ENCODE peak calls at places on chromosomes 3 and 15, in four cellular contexts. A is HL-60, X is K562, T is GM12878. S is an unnamed sample.

GRCh38 chr3:124442463-124442862 is 287.8 kb upstream of the UMPS start:
- DNase-seq in A (no peak), X (no peak), T (no peak), S (no peak)

GRCh38 chr15:25600751-25601150 is 161.9 kb upstream of the UBE3A start:
- DNase-seq in A (no peak), X (no peak), T (no peak), S (no peak)

GRCh38 chr3:38964646-38965045 is 87.1 kb downstream of the SCN11A start:
- DNase-seq in A (no peak), X (no peak), T (no peak), S (no peak)

GRCh38 chr15:52651868-52652267 is 27.3 kb downstream of the ATOSA start:
- DNase-seq in A (no peak), X (peak; percentile 56), T (no peak), S (no peak)

GRCh38 chr15:88465633-88466219 is 1.5 kb downstream of the MRPL46 start:
- DNase-seq in A (peak; percentile 57), X (no peak), T (no peak), S (no peak)

GRCh38 chr3:196740476-196741400 is 1.1 kb downstream of the PAK2 start:
- DNase-seq in A (no peak), X (no peak), T (no peak), S (no peak)

GRCh38 chr3:31041161-31041978 is 146.9 kb upstream of the GADL1 start:
- DNase-seq in A (no peak), X (no peak), T (no peak), S (no peak)

GRCh38 chr3:49476563-49476962 is 6.5 kb downstream of the DAG1 start:
- DNase-seq in A (peak; percentile 16), X (no peak), T (peak; percentile 65), S (no peak)

GRCh38 chr3:126482503-126483255 is 7.0 kb upstream of the ZXDC start:
- DNase-seq in A (no peak), X (no peak), T (no peak), S (no peak)

GRCh38 chr3:117170112-117170511 is 460.5 kb downstream of the TUSC7 start:
- DNase-seq in A (no peak), X (no peak), T (no peak), S (no peak)

GRCh38 chr3:195909645-195910498 is 1.5 kb upstream of the TNK2 start:
- DNase-seq in A (peak; percentile 66), X (peak; percentile 100), T (no peak), S (peak; percentile 98)

GRCh38 chr3:58824285-58824684 is 157.7 kb upstream of the FAM3D start:
- DNase-seq in A (no peak), X (peak; percentile 20), T (no peak), S (no peak)

GRCh38 chr15:101641134-101641764 is 10.9 kb downstream of the TM2D3 start:
- DNase-seq in A (peak; percentile 36), X (peak; percentile 58), T (peak; percentile 56), S (peak; percentile 37)

GRCh38 chr15:66094331-66094730 is 159.2 kb downstream of the MEGF11 start:
- DNase-seq in A (no peak), X (no peak), T (no peak), S (no peak)

GRCh38 chr3:119428538-119428937 is 34.9 kb downstream of the TMEM39A start:
- DNase-seq in A (no peak), X (no peak), T (no peak), S (no peak)

GRCh38 chr3:148218222-148218621 is 479.5 kb upstream of the AGTR1 start:
- DNase-seq in A (no peak), X (no peak), T (no peak), S (no peak)

GRCh38 chr3:170440346-170440745 is 21.7 kb downstream of the CLDN11 start:
- DNase-seq in A (no peak), X (no peak), T (no peak), S (no peak)

GRCh38 chr3:153172796-153173757 is 11.1 kb downstream of the RAP2B start:
- DNase-seq in A (no peak), X (no peak), T (no peak), S (no peak)

GRCh38 chr3:89314454-89314853 is 207.0 kb downstream of the EPHA3 start:
- DNase-seq in A (peak; percentile 8), X (no peak), T (no peak), S (no peak)

GRCh38 chr3:187208159-187208558 is 10.9 kb downstream of the RTP1 start:
- DNase-seq in A (no peak), X (no peak), T (no peak), S (no peak)

GRCh38 chr3:46900007-46900292 is 22.4 kb downstream of the PTH1R start:
- DNase-seq in A (no peak), X (no peak), T (no peak), S (no peak)

GRCh38 chr15:58222698-58223097 is 84.5 kb downstream of the AQP9 start:
- DNase-seq in A (no peak), X (peak; percentile 28), T (no peak), S (no peak)

GRCh38 chr3:138068579-138069174 is 46.7 kb downstream of the DZIP1L start:
- DNase-seq in A (peak; percentile 54), X (peak; percentile 82), T (no peak), S (peak; percentile 74)

GRCh38 chr15:41779662-41780157 is 5.4 kb downstream of the MAPKBP1 start:
- DNase-seq in A (no peak), X (no peak), T (no peak), S (no peak)

GRCh38 chr15:69855172-69855562 is 242.6 kb downstream of the TLE3 start:
- DNase-seq in A (no peak), X (no peak), T (no peak), S (no peak)

GRCh38 chr3:150149651-150150051 is 179.0 kb upstream of the PFN2 start:
- DNase-seq in A (no peak), X (no peak), T (no peak), S (no peak)

GRCh38 chr3:120350431-120350941 is 1.3 kb upstream of the LRRC58 start:
- DNase-seq in A (no peak), X (peak; percentile 30), T (no peak), S (no peak)

GRCh38 chr3:71006810-71007785 is 576.4 kb downstream of the FOXP1 start:
- DNase-seq in A (no peak), X (peak; percentile 9), T (no peak), S (no peak)

GRCh38 chr3:103184772-103185171 is 750.0 kb downstream of the ZPLD1 start:
- DNase-seq in A (no peak), X (no peak), T (no peak), S (no peak)

GRCh38 chr3:35744419-35744818 is 105.1 kb downstream of the ARPP21 start:
- DNase-seq in A (no peak), X (no peak), T (no peak), S (no peak)

GRCh38 chr3:153221748-153222162 is 59.7 kb downstream of the RAP2B start:
- DNase-seq in A (peak; percentile 97), X (peak; percentile 23), T (peak; percentile 31), S (peak; percentile 24)

GRCh38 chr3:79729096-79729495 is 38.7 kb downstream of the ROBO1 start:
- DNase-seq in A (no peak), X (no peak), T (no peak), S (no peak)

GRCh38 chr3:105139851-105140560 is 226.7 kb upstream of the ALCAM start:
- DNase-seq in A (peak; percentile 51), X (no peak), T (no peak), S (no peak)

GRCh38 chr3:105144837-105145236 is 221.9 kb upstream of the ALCAM start:
- DNase-seq in A (no peak), X (no peak), T (no peak), S (no peak)

GRCh38 chr3:105145516-105145915 is 221.2 kb upstream of the ALCAM start:
- DNase-seq in A (no peak), X (no peak), T (no peak), S (no peak)

GRCh38 chr3:105137911-105138310 is 228.8 kb upstream of the ALCAM start:
- DNase-seq in A (no peak), X (no peak), T (no peak), S (no peak)

DNA sequence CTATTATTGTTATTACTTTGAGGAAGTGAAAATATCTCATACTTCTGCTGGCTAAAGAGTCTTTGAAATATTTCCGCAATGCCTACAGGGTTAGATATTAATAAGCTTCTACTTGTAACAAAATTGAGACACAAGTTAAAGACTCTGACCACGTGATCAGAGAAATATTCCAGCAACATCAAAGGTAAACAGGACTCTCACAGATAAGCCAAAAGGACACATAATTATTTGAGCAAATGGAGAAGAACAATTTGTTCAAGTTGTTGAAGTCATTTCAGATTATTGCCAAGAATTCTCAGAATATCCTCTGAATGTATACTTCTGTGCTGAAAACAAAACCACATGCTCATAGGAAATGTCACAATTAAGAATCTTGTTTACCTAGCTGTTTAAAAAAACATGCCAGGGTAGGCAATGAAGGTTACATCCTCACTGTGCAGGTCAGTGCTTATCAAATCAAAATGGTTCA is 225.8 kb upstream of the ALCAM start:
- DNase-seq in A (peak; percentile 24), X (no peak), T (no peak), S (no peak)
- TF ChIP-seq SPI1 in A (no peak), X (no peak), T (peak; percentile 20), S (peak; percentile 24)

DNA sequence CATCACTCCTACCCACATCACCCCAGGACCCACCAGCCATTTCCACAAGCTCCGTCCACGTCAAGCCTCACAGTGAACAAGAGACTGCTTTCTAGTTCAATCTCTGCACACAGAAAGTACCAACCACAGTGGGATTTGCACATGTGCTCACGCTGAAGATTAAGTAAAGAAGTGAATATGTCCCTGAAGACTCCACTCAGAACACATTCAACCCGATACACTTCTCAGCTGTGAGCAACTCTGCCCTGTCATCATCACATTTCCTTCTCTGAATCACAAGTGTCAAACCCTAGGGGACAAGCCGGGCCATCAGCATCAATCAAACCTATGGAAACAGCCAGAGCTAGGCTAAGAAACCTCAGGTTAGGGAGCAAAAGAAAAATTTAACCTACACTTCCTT is 1.9 kb downstream of the STIMATE start:
- DNase-seq in A (no peak), X (no peak), T (no peak), S (no peak)
- TF ChIP-seq SPI1 in A (no peak), X (no peak), T (no peak), S (no peak)

GRCh38 chr15:91158415-91159394 is 58.6 kb downstream of the SV2B start:
- DNase-seq in A (no peak), X (no peak), T (no peak), S (no peak)
- TF ChIP-seq SPI1 in A (no peak), X (no peak), T (no peak), S (no peak)

DNA sequence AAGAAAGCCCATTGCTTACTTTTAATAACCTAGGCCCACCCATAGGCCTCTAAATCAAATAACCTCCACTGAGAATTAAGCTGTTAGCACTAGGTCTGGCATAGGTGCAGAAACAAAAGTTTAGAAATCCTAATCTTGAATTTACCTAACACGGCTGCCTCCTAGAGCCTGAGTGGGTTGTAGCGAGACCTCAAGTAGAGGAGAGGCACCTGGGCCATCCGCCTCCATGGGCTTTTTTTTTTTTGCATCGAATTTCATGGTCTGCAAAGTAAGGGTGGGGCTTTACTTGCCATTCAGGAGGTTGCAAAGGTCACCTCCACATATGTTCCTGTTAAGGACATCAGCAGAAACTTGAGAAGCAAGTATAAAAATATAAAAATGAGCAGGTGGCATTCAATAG is 6.6 kb upstream of the TPM1 start:
- DNase-seq in A (no peak), X (no peak), T (no peak), S (no peak)
- TF ChIP-seq SPI1 in A (no peak), X (no peak), T (no peak), S (no peak)

S was measured in GM12891.